ENCODE peak calls at places on chromosomes 16 and 17, in nine cellular contexts. X is body of pancreas, N is uterus, D is transverse colon, Y is A549, P is esophagus squamous epithelium, F is Peyer's patch, B is H54, Z is ovary. L is an unnamed sample.

GRCh38 chr17:83153681-83154310 is 74.4 kb downstream of the METRNL start:
- DNase-seq in B (no peak), Z (no peak), P (no peak), N (no peak), D (no peak), F (no peak), X (no peak), Y (no peak), L (peak; percentile 15)

GRCh38 chr17:13036776-13037175 is 18.9 kb upstream of the ELAC2 start:
- DNase-seq in P (no peak), D (no peak), B (no peak), X (no peak), F (no peak), N (no peak), Z (no peak), Y (no peak), L (no peak)

GRCh38 chr16:76309639-76310335 is 32.6 kb downstream of the CNTNAP4 start:
- DNase-seq in D (no peak), Z (no peak), X (no peak), N (no peak), B (no peak), Y (no peak), P (no peak), F (no peak), L (no peak)

GRCh38 chr17:7107012-7107754 is 7.4 kb downstream of the ASGR2 start:
- DNase-seq in D (no peak), Z (no peak), B (no peak), F (no peak), P (no peak), N (no peak), X (no peak), Y (no peak), L (no peak)

GRCh38 chr16:2856061-2856670 is 1.8 kb downstream of the PRSS22 start:
- DNase-seq in P (no peak), D (peak; percentile 32), B (no peak), N (no peak), Y (peak; percentile 49), F (no peak), Z (no peak), X (peak; percentile 48), L (no peak)

GRCh38 chr16:53745126-53745525 is 41.2 kb downstream of the FTO start:
- DNase-seq in P (no peak), Z (no peak), X (peak; percentile 24), F (no peak), D (no peak), N (no peak), B (no peak), Y (no peak), L (no peak)

GRCh38 chr17:39099686-39100293 is 51.6 kb downstream of the PLXDC1 start:
- DNase-seq in N (peak; percentile 80), B (no peak), Z (peak; percentile 94), D (peak; percentile 26), X (no peak), F (no peak), P (no peak), Y (no peak), L (no peak)

GRCh38 chr17:39461911-39462641 is 790 bp downstream of the CDK12 start:
- DNase-seq in P (no peak), B (peak; percentile 48), X (peak; percentile 36), Y (no peak), Z (peak; percentile 57), N (no peak), F (peak; percentile 17), D (no peak), L (peak; percentile 27)

DNA sequence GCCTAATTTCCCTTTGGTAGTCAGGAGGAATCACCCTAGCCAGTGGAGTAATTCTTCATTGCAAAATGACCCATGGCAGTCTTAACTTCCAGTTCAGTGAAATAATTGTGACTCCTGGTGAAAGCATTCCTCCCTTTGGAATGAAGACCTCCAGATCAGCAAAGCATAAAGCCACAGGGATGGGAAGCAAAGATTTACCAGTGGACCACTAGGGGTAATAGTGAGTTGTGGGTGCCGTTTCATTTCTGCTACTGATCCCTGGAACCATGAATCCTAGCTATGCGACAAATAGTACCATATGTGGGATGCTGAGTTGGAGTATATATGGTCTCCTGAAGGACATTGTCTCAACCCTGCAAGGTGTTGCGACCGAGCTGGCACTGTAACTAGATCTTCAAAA is 13.7 kb downstream of the DYNLL2 start:
- DNase-seq in N (no peak), Z (no peak), D (no peak), F (no peak), P (no peak), B (no peak), X (no peak), Y (no peak), L (no peak)
- TF ChIP-seq POLR2A in N (no peak), Z (no peak), D (no peak), F (no peak), P (no peak), B (no peak), X (no peak), Y (no peak), L (no peak)

DNA sequence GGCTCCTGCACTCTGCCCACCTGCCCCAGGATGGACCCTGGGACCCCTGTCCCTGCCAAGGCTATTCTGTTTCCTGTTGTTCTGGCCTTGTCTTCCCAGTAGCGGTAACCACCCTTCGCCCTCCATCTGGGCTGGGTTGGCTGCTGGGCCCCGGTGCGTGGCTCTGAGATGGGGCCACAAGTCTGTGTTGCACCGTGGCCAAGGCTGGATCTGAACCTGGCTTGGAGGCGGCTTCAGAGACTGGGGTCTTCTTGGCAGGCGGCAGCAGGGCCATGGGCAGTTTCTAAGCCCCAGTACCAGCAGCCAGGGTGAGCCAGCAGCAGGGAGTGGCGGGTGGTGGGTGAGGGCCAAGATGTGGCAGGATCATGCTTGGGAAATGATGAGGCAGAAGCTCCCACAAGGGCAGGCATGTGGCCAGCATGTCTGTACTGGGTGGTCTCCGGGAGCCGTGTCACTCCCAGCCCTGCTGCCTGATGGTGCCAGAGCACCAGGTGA is 12.6 kb downstream of the MAP2K3 start:
- DNase-seq in Z (no peak), N (no peak), B (no peak), F (no peak), Y (no peak), P (no peak), X (no peak), D (no peak), L (no peak)
- TF ChIP-seq POLR2A in Z (no peak), N (no peak), B (no peak), F (no peak), Y (no peak), P (no peak), X (no peak), D (no peak), L (no peak)

DNA sequence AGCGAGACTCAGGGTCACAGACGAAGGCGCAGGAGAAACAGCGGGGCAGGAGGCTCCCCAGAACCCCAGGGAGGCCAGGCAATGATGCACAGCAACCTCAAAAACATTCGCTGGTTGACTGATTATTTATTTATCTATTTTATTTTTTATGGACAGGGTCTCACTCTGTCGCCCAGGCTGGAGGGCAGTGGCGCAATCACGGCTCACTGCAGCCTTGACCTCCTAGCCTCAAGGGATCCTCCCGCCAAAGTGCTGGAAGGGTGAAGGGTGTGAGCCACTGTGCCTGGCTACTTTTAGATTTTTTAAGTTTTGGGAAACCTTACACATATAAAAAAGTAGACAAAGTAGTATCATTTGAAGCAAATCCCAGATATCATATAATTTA is 83.5 kb downstream of the ZNF778 start:
- DNase-seq in P (no peak), X (no peak), Z (no peak), F (no peak), N (no peak), B (no peak), D (no peak), Y (no peak), L (no peak)
- TF ChIP-seq POLR2A in P (no peak), X (no peak), Z (no peak), F (no peak), N (no peak), B (no peak), D (no peak), Y (no peak), L (no peak)

GRCh38 chr16:70550082-70550481 is 26.5 kb downstream of the SF3B3 start:
- DNase-seq in N (no peak), X (no peak), P (no peak), B (no peak), D (no peak), Z (no peak), Y (no peak), F (no peak), L (no peak)
- TF ChIP-seq POLR2A in N (no peak), X (no peak), P (no peak), B (no peak), D (no peak), Z (no peak), Y (no peak), F (no peak), L (no peak)

L was measured in lower leg skin.